ENCODE peak calls at places on chromosomes 11 and 22, in nine cellular contexts. G, O, P, T, E, R, F, A and N are unnamed samples.

GRCh38 chr11:56705784-56706396 is 7.0 kb downstream of the OR9G1 start:
- DNase-seq in A (no peak), E (no peak), O (no peak), T (no peak), G (no peak), R (no peak), P (no peak), F (no peak), N (no peak)

GRCh38 chr11:95508219-95508880 is 277.3 kb upstream of the SESN3 start:
- DNase-seq in R (no peak), A (no peak), T (no peak), G (no peak), O (peak), F (no peak), P (no peak), E (peak), N (no peak)

GRCh38 chr11:56932572-56933235 is 56.0 kb upstream of the OR5AK2 start:
- DNase-seq in E (peak), G (no peak), R (peak), T (no peak), F (no peak), A (no peak), P (no peak), O (peak), N (no peak)

GRCh38 chr11:67504950-67505561 is at the start of gene PITPNM1:
- DNase-seq in E (no peak), R (peak), P (peak), F (peak), A (peak), O (peak), G (no peak), T (peak), N (no peak)

GRCh38 chr11:10139656-10140055 is 154.4 kb downstream of the SBF2 start:
- DNase-seq in E (peak), A (no peak), T (no peak), G (peak), R (peak), F (no peak), O (peak), P (no peak), N (no peak)

GRCh38 chr11:121415861-121416260 is 36.3 kb upstream of the SORL1 start:
- DNase-seq in R (no peak), E (peak), O (peak), T (no peak), F (no peak), A (no peak), G (no peak), P (no peak), N (no peak)

GRCh38 chr11:87219266-87219665 is 181.5 kb downstream of the TMEM135 start:
- DNase-seq in R (no peak), T (no peak), O (no peak), E (no peak), A (no peak), P (no peak), F (peak), G (no peak), N (no peak)

GRCh38 chr11:102716527-102716926 is 8.2 kb downstream of the MMP8 start:
- DNase-seq in O (no peak), R (no peak), P (no peak), G (no peak), F (no peak), E (no peak), T (no peak), A (no peak), N (no peak)

GRCh38 chr22:30301995-30302809 is 12.9 kb upstream of the CASTOR1 start:
- DNase-seq in A (peak), E (peak), R (peak), P (peak), F (no peak), T (peak), O (peak), G (peak), N (no peak)

GRCh38 chr11:78251083-78251699 is 62.5 kb downstream of the USP35 start:
- DNase-seq in F (no peak), O (peak), G (no peak), T (no peak), A (no peak), E (peak), P (no peak), R (peak), N (no peak)

GRCh38 chr22:49546811-49547585 is 280.7 kb downstream of the BRD1 start:
- DNase-seq in P (no peak), O (no peak), A (no peak), G (no peak), F (no peak), T (peak), R (no peak), E (no peak), N (no peak)

GRCh38 chr11:24636291-24636629 is 139.4 kb downstream of the LUZP2 start:
- DNase-seq in A (no peak), O (no peak), R (no peak), G (no peak), P (no peak), F (no peak), E (no peak), T (no peak), N (no peak)

GRCh38 chr11:128174465-128175101 is 412.8 kb downstream of the ETS1 start:
- DNase-seq in T (no peak), A (no peak), G (peak), R (peak), E (peak), O (peak), F (peak), P (no peak), N (peak)

GRCh38 chr11:133947298-133947905 is 9.4 kb downstream of the IGSF9B start:
- DNase-seq in R (peak), O (peak), P (peak), E (peak), G (no peak), T (peak), F (peak), A (no peak), N (no peak)

GRCh38 chr11:102546923-102547471 is 16.4 kb upstream of the MMP7 start:
- DNase-seq in E (no peak), T (no peak), O (no peak), G (no peak), R (no peak), F (no peak), P (no peak), A (no peak), N (no peak)

GRCh38 chr22:31876156-31877035 is 67.9 kb upstream of the YWHAH start:
- DNase-seq in F (no peak), P (no peak), E (peak), G (peak), O (peak), R (no peak), T (no peak), A (no peak), N (no peak)

GRCh38 chr22:48485144-48486135 is 1342.2 kb downstream of the BRD1 start:
- DNase-seq in O (no peak), G (no peak), E (no peak), F (no peak), A (no peak), T (peak), P (no peak), R (no peak), N (no peak)

GRCh38 chr11:17384002-17384511 is 4.4 kb downstream of the KCNJ11 start:
- DNase-seq in R (peak), F (peak), G (no peak), P (peak), T (peak), O (peak), A (peak), E (peak), N (peak)

GRCh38 chr22:45478108-45478771 is 24.4 kb upstream of the FBLN1 start:
- DNase-seq in E (peak), O (peak), P (no peak), T (peak), F (no peak), A (no peak), G (peak), R (peak), N (peak)

GRCh38 chr11:60871378-60872061 is 4.2 kb downstream of the ZP1 start:
- DNase-seq in P (peak), A (peak), F (peak), T (peak), G (no peak), R (peak), O (peak), E (peak), N (no peak)

GRCh38 chr22:30636226-30637077 is 871 bp downstream of the SLC35E4 start:
- DNase-seq in O (peak), F (no peak), G (no peak), E (peak), A (peak), R (peak), T (no peak), P (peak), N (no peak)

GRCh38 chr11:35787626-35788025 is 125.1 kb downstream of the TRIM44 start:
- DNase-seq in F (no peak), R (peak), G (no peak), E (no peak), P (no peak), A (no peak), T (no peak), O (no peak), N (no peak)

GRCh38 chr11:44848203-44848962 is 102.3 kb downstream of the TP53I11 start:
- DNase-seq in R (no peak), F (no peak), A (no peak), P (no peak), T (no peak), G (no peak), O (no peak), E (no peak), N (no peak)

GRCh38 chr11:15223318-15223717 is 108.6 kb downstream of the INSC start:
- DNase-seq in P (no peak), G (no peak), T (no peak), E (peak), F (no peak), O (peak), R (peak), A (no peak), N (no peak)

GRCh38 chr11:68839953-68840641 is 1.6 kb downstream of the CPT1A start:
- DNase-seq in G (no peak), R (peak), P (peak), F (peak), A (no peak), T (no peak), O (peak), E (peak), N (no peak)

GRCh38 chr11:9953994-9954626 is 290.2 kb downstream of the SWAP70 start:
- DNase-seq in O (peak), P (no peak), E (peak), F (no peak), A (no peak), R (no peak), T (no peak), G (no peak), N (no peak)

GRCh38 chr11:113593698-113594308 is 112.3 kb downstream of the TMPRSS5 start:
- DNase-seq in T (no peak), G (no peak), E (no peak), F (no peak), A (no peak), O (peak), R (no peak), P (peak), N (no peak)

GRCh38 chr11:97966901-97967300 is 1053.8 kb upstream of the CNTN5 start:
- DNase-seq in R (no peak), P (no peak), O (no peak), G (no peak), F (no peak), A (no peak), E (no peak), T (no peak), N (no peak)

GRCh38 chr11:97965849-97966646 is 1054.7 kb upstream of the CNTN5 start:
- DNase-seq in P (no peak), A (no peak), F (no peak), G (peak), E (peak), R (peak), O (peak), T (no peak), N (peak)

GRCh38 chr11:97963528-97964331 is 1057.0 kb upstream of the CNTN5 start:
- DNase-seq in T (no peak), G (no peak), P (no peak), A (no peak), R (no peak), E (no peak), O (peak), F (peak), N (no peak)

GRCh38 chr11:97964332-97965004 is 1056.3 kb upstream of the CNTN5 start:
- DNase-seq in R (no peak), A (no peak), G (no peak), E (no peak), T (no peak), O (no peak), F (no peak), P (no peak), N (no peak)

GRCh38 chr11:97968071-97968470 is 1052.7 kb upstream of the CNTN5 start:
- DNase-seq in O (no peak), A (no peak), F (no peak), T (no peak), E (no peak), P (no peak), R (no peak), G (no peak), N (no peak)
- H3K4me3 ChIP-seq in O (no peak), A (no peak), F (no peak), T (no peak), E (no peak), P (no peak), R (no peak), G (no peak), N (no peak)

GRCh38 chr11:19350093-19350665 is 109.4 kb upstream of the E2F8 start:
- DNase-seq in P (no peak), A (no peak), O (no peak), F (no peak), T (no peak), E (no peak), G (no peak), R (no peak), N (no peak)
- H3K4me3 ChIP-seq in P (no peak), A (no peak), O (no peak), F (no peak), T (no peak), E (no peak), G (no peak), R (no peak), N (no peak)

GRCh38 chr22:38759005-38759404 is 3.2 kb upstream of the SUN2 start:
- DNase-seq in A (no peak), G (no peak), R (no peak), T (no peak), O (no peak), P (no peak), F (no peak), E (no peak), N (no peak)

GRCh38 chr22:38758276-38758945 is 2.6 kb upstream of the SUN2 start:
- DNase-seq in P (peak), A (no peak), O (no peak), R (no peak), E (no peak), G (no peak), F (no peak), T (no peak), N (no peak)

GRCh38 chr22:38762607-38763006 is 6.8 kb upstream of the SUN2 start:
- DNase-seq in A (no peak), T (no peak), F (no peak), G (no peak), P (no peak), E (no peak), O (no peak), R (no peak), N (no peak)

GRCh38 chr22:38761202-38762162 is 5.7 kb upstream of the SUN2 start:
- DNase-seq in E (no peak), P (no peak), T (no peak), G (no peak), A (no peak), F (no peak), O (no peak), R (no peak), N (no peak)

DNA sequence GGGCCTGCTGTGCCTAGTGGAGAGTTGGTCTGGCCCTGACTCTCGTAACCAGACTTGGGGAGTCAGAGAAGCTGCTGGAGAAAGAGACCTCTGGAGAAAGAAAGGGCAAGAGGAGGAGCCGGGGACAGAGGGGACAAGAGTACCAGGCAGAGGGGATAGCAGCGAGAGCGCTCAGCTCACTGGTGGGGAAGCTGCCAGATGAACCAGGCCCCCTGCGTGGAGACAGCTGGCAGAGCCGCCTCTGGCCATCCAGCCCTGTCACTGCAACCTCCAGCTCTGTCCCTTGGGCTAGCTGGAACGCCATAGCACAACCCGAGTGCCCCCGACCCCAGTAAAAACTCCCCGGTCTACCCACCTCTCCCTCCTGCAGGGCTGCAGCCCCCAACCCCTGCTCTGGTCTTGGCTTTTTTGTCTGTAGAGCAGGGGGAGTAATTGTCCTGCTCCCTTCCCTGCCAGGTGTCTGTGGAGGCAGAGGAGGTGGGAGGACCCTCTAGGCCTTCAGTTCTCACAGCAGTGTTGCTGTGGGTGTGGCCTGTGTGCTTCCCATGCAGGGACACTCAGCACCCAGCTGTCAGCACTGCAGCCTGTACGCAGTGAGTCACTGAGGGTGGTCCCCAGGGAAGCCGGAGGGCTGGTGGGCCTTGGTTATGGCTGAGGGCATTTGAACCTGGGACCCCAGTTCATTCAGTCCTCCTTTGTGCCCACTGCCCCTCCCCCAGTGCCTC is 4.8 kb upstream of the SUN2 start:
- DNase-seq in O (no peak), P (no peak), E (peak), R (no peak), F (peak), T (no peak), G (no peak), A (no peak), N (no peak)
- H3K4me3 ChIP-seq in O (no peak), P (no peak), E (no peak), R (no peak), F (no peak), T (no peak), G (no peak), A (no peak), N (no peak)

DNA sequence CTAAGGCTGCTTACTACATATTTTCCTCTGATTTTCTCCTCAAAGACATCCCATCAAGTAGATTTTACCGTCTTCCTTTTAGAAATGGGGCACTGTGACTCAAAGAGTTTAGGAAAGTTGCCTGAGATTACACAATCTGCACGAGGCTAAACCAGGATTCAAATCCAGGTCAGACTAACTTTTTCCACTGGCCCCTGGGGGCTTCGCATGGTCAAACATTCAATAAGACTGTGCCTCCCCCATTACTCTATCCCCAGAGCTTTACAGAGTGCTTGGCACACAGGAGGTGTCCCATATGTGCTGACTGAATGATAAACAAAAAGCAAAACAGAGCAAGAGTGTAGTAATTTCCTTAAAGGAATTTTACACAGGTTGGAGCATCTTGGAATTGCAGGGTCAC is 118.1 kb upstream of the TEAD1 start:
- DNase-seq in G (no peak), P (no peak), T (no peak), O (peak), A (no peak), F (no peak), E (peak), R (peak), N (no peak)
- H3K4me3 ChIP-seq in G (no peak), P (no peak), T (no peak), O (no peak), A (no peak), F (no peak), E (no peak), R (no peak), N (no peak)

DNA sequence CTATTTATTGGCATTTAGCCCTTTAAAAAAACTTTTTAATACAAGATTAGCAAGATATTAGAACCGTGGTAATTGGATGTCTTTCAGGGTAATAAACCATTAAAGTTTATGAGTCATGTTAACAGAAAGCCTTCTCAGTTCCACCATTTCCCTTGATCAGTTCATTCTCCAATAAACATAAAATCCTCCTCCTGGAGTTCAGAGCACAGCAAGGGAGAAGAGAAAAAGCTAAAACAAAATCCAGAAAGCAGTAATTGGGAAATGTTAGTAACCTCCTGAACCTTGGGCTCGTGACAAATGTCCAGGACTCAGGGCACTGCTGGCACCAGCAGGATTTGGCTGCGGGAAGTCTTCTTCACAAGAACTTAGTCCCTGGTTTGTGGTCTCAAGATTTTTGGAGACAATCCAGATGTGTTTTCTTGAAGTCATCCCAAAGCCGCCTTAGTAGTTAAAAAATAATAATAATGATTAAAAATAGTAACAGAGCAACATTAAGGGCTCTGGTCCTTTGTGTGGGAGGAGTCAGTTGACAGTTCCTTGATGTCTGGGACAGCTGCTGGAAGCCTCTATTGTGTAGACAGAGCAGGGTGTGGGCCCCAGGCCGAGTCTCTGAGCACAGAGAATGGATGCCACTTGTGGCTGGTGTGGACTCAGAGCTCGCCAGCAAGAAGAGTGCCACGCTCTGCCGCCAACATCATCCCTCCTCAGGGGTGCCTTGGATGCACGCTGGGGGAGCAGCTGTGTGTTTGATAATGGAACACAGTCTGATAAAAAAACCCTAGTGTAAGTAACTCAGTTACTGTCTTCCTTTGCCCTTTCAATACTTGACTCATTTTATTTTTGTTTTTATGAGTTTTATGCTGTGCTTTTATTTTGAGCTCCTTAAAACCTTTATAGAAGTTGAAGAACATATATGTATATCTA is 43.5 kb upstream of the PITPNB start:
- DNase-seq in O (peak), F (no peak), G (no peak), E (peak), R (peak), P (no peak), T (no peak), A (no peak), N (no peak)
- H3K4me3 ChIP-seq in O (no peak), F (no peak), G (no peak), E (no peak), R (no peak), P (no peak), T (no peak), A (no peak), N (no peak)

DNA sequence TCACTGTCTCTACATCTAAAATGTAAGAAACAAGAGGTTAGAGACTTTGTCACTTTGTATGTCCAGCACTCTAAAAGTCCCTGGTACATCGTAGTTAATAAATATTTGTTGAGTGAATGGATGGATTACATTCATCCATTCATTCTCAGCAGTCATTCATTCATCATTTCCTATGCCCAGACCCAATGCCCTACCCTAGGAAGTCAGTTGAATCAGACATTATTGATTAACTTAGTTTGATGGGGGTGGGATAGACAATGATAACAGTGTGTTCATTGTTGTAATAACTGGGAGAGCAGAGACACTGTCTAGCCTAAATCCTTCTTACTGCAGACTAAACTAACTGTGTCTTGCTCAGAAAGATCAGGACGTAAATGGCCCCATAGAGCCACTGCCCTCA is 1.2 kb upstream of the CENPM start:
- DNase-seq in G (no peak), F (no peak), O (no peak), P (no peak), R (no peak), T (no peak), A (no peak), E (no peak), N (no peak)
- H3K4me3 ChIP-seq in G (no peak), F (no peak), O (no peak), P (no peak), R (no peak), T (no peak), A (no peak), E (no peak), N (no peak)